ENCODE peak calls at places on chromosome 10, in four cellular contexts. H is GM20000, I is chondrocyte, B is neural progenitor cell. F is an unnamed sample.

GRCh38 chr10:94407668-94408067 is 5.3 kb downstream of the TBC1D12 start:
- DNase-seq in I (no peak), H (no peak), B (no peak), F (no peak)

GRCh38 chr10:118238573-118239240 is 103.4 kb downstream of the FAM204A start:
- DNase-seq in I (no peak), B (no peak), H (no peak), F (no peak)

GRCh38 chr10:9342865-9343450 is 1288.5 kb downstream of the GATA3 start:
- DNase-seq in I (no peak), B (peak), H (peak), F (no peak)

GRCh38 chr10:35885076-35885475 is 243.0 kb upstream of the FZD8 start:
- DNase-seq in H (no peak), I (no peak), B (peak), F (no peak)

GRCh38 chr10:86334515-86335085 is 32.0 kb downstream of the GRID1 start:
- DNase-seq in B (peak), I (peak), H (no peak), F (no peak)

GRCh38 chr10:6721480-6721879 is 141.4 kb upstream of the PRKCQ start:
- DNase-seq in H (no peak), B (no peak), I (no peak), F (no peak)

GRCh38 chr10:110404374-110404773 is 93.3 kb upstream of the DUSP5 start:
- DNase-seq in I (no peak), H (no peak), B (no peak), F (no peak)

GRCh38 chr10:62103857-62104256 is 164.8 kb downstream of the RTKN2 start:
- DNase-seq in H (no peak), I (no peak), B (no peak), F (no peak)

GRCh38 chr10:20633721-20634120 is 263.4 kb downstream of the NEBL start:
- DNase-seq in B (no peak), H (no peak), I (no peak), F (no peak)

GRCh38 chr10:77069020-77069419 is 568.6 kb downstream of the KCNMA1 start:
- DNase-seq in B (no peak), H (no peak), I (no peak), F (no peak)

GRCh38 chr10:28509286-28509685 is 23.6 kb upstream of the WAC start:
- DNase-seq in I (no peak), H (no peak), B (no peak), F (no peak)

GRCh38 chr10:13527864-13528137 is 1.0 kb downstream of the BEND7 start:
- DNase-seq in H (peak), B (no peak), I (no peak), F (no peak)

GRCh38 chr10:112353046-112353445 is 20.9 kb upstream of the ACSL5 start:
- DNase-seq in B (no peak), I (no peak), H (peak), F (no peak)

GRCh38 chr10:74177140-74177677 is 26.2 kb downstream of the ADK start:
- DNase-seq in I (no peak), H (peak), B (no peak), F (no peak)

GRCh38 chr10:103916254-103916653 is 1.7 kb downstream of the STN1 start:
- DNase-seq in H (no peak), I (no peak), B (no peak), F (no peak)

GRCh38 chr10:113493195-113493594 is 59.7 kb upstream of the HABP2 start:
- DNase-seq in H (no peak), B (no peak), I (no peak), F (no peak)

GRCh38 chr10:66678521-66678920 is 247.3 kb upstream of the LRRTM3 start:
- DNase-seq in I (no peak), H (no peak), B (no peak), F (no peak)

GRCh38 chr10:110641256-110641655 is 2.9 kb upstream of the RBM20 start:
- DNase-seq in H (peak), B (peak), I (no peak), F (peak)

GRCh38 chr10:121291828-121292227 is 306.4 kb downstream of the FGFR2 start:
- DNase-seq in H (no peak), B (no peak), I (no peak), F (no peak)

DNA sequence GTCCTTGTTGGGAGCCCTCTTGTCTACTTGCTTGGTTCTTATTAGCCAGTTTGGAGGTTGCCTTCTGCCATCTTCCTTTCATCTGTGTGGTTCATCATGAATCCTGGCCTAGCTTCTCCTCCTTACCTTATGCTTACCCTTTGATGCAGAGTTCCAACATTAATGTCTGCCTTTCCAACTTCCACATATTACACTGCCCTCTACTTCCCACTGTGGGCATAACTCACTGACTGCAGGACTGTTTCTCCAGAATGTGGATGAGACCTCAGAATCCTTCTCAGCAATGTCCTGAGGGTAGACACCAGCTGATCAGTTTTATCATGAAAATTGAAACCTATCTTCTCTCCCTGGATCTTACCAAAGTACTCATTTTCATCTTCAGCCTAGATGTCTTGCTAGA is 491.0 kb downstream of the LRMDA start:
- DNase-seq in B (no peak), H (no peak), I (no peak), F (no peak)
- TF ChIP-seq CTCF in B (peak), H (no peak), I (peak), F (no peak)

GRCh38 chr10:78892383-78893191 is 176.2 kb upstream of the ZMIZ1 start:
- DNase-seq in H (no peak), I (no peak), B (no peak), F (no peak)

GRCh38 chr10:78894841-78895195 is 173.9 kb upstream of the ZMIZ1 start:
- DNase-seq in B (no peak), H (no peak), I (no peak), F (no peak)

GRCh38 chr10:78893217-78893616 is 175.5 kb upstream of the ZMIZ1 start:
- DNase-seq in H (no peak), B (no peak), I (no peak), F (no peak)

GRCh38 chr10:78895469-78895868 is 173.3 kb upstream of the ZMIZ1 start:
- DNase-seq in H (no peak), B (peak), I (no peak), F (no peak)

DNA sequence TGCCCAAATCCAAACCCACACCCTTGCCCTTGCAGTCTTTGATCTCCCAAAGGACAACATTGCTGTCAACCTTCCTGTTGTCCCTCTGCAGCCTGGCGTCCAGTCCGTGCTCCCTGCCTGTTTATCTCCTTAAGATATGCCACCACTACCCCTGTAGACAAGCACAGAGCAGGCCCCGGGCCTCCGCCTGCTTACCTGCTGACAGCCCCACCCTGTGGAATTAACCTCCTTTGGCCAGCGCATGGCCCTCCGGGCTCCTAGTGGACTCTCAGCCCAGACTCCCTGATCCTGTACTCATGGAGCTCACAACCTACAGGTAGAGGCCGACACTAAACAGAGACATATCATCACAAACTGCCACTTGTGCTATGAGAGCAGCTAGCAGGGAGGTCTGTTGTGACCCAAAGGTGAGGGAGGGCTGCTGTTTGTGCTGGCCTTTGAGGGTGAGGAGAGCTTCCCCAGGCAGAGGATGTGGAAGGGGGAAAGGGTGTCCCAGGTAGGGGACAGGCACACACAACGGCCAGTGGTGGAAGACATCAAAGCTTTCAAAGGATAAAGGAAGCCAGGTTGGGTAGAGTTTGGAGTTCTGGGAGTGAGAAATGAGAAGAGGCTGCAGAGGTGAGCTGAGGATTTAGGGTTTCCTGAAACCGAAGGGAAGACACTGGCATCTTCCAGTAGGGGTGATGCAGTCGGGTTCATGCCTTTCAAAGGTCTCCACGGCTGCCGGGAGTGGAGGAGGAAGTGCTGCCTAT is 174.5 kb upstream of the ZMIZ1 start:
- DNase-seq in H (no peak), B (no peak), I (no peak), F (no peak)
- TF ChIP-seq CTCF in H (no peak), B (no peak), I (no peak), F (no peak)

DNA sequence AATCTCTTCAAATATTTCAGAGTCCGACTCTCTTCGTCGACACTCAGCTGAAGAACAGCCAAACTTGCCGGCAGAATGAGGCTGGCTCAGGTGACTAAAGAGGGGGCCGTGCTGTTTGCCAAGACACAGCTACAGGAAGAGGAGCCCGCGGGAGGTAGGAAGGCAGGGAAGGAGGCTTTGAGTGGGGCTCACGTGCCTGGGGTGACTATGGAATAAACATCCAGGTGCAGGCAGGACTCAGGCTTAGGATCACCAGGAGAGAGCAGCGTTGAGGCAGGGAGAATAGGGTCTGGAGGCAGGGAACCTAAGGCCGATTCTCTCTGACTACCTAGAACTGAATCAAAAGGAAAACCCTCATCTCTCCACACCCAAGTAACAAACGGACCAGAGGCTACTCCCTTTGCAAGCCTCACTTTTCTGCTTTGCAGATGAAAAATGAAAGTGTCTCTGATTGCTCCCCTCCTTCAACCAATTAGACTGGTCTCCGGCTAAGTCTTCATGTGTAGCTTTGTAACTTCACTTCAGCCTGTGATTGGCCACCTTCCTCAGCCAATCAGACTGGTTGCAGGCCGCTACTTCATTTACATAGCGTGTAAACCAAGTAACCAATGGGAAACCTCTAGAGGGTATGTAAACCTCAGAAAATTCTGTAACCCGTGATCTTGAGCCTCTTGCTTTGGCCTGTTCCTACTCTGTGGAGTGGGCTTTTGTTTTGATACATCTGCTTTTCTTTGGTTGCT is 19.7 kb upstream of the BNIP3 start:
- DNase-seq in B (no peak), H (no peak), I (no peak), F (no peak)
- TF ChIP-seq CTCF in B (peak), H (no peak), I (peak), F (no peak)

GRCh38 chr10:69783515-69783914 is 18.2 kb upstream of the COL13A1 start:
- DNase-seq in H (no peak), I (no peak), B (no peak), F (no peak)
- TF ChIP-seq CTCF in H (no peak), I (peak), B (no peak), F (no peak)

GRCh38 chr10:59684006-59684405 is 25.6 kb downstream of the SLC16A9 start:
- DNase-seq in B (peak), I (no peak), H (no peak), F (no peak)

GRCh38 chr10:59692113-59692512 is 17.5 kb downstream of the SLC16A9 start:
- DNase-seq in B (no peak), I (no peak), H (no peak), F (no peak)

GRCh38 chr10:59687657-59688056 is 22.0 kb downstream of the SLC16A9 start:
- DNase-seq in I (no peak), H (no peak), B (no peak), F (no peak)

GRCh38 chr10:59682986-59683937 is 26.4 kb downstream of the SLC16A9 start:
- DNase-seq in I (no peak), B (no peak), H (no peak), F (no peak)

GRCh38 chr10:59688921-59689351 is 20.7 kb downstream of the SLC16A9 start:
- DNase-seq in B (no peak), I (no peak), H (no peak), F (no peak)
- TF ChIP-seq CTCF in B (no peak), I (no peak), H (no peak), F (no peak)

GRCh38 chr10:78771215-78771614 is 297.6 kb upstream of the ZMIZ1 start:
- DNase-seq in H (no peak), I (no peak), B (no peak), F (no peak)

GRCh38 chr10:78772986-78773530 is 295.7 kb upstream of the ZMIZ1 start:
- DNase-seq in B (no peak), H (no peak), I (no peak), F (no peak)

GRCh38 chr10:78770167-78771090 is 298.3 kb upstream of the ZMIZ1 start:
- DNase-seq in I (no peak), B (no peak), H (no peak), F (no peak)

GRCh38 chr10:78772486-78772885 is 296.3 kb upstream of the ZMIZ1 start:
- DNase-seq in I (no peak), B (no peak), H (no peak), F (no peak)

GRCh38 chr10:78772083-78772482 is 296.7 kb upstream of the ZMIZ1 start:
- DNase-seq in I (no peak), H (no peak), B (no peak), F (no peak)
- TF ChIP-seq CTCF in I (no peak), H (no peak), B (no peak), F (no peak)

GRCh38 chr10:129977794-129978193 is 13.7 kb upstream of the EBF3 start:
- DNase-seq in I (no peak), B (no peak), H (no peak), F (no peak)
- TF ChIP-seq CTCF in I (no peak), B (no peak), H (no peak), F (no peak)